ENCODE peak calls at places on chromosomes 16 and 17, in seven cellular contexts. T is colonic mucosa; M is neural progenitor cell; I is fibroblast of the aortic adventitia; K is CD8-positive, alpha-beta T cell; V is body of pancreas; W is lower lobe of right lung. U is an unnamed sample.
A peak's percentile ranks its signal among the peaks of the same experiment; 100 is the strongest.

GRCh38 chr16:56475226-56475625 is 23.9 kb downstream of the OGFOD1 start:
- DNase-seq in W (no peak), K (no peak), T (no peak), M (no peak), I (no peak), V (no peak), U (no peak)

GRCh38 chr16:20849587-20850390 is 43.5 kb downstream of the REXO5 start:
- DNase-seq in K (peak; percentile 69), V (peak; percentile 75), M (peak; percentile 68), T (peak; percentile 82), I (peak; percentile 84), W (peak; percentile 67), U (peak; percentile 75)

GRCh38 chr17:31296156-31296555 is 883 bp downstream of the OMG start:
- DNase-seq in K (no peak), V (no peak), W (no peak), I (no peak), T (no peak), M (no peak), U (no peak)

GRCh38 chr17:19383681-19384470 is 3.1 kb downstream of the MFAP4 start:
- DNase-seq in W (no peak), T (no peak), V (no peak), M (no peak), I (peak; percentile 35), K (no peak), U (no peak)

GRCh38 chr16:89863741-89864391 is 9.5 kb upstream of the TCF25 start:
- DNase-seq in W (peak; percentile 64), M (no peak), T (no peak), V (no peak), I (peak; percentile 48), K (peak; percentile 29), U (no peak)

GRCh38 chr17:59572301-59572924 is 7.0 kb downstream of the DHX40 start:
- DNase-seq in T (no peak), W (no peak), V (no peak), M (no peak), K (no peak), I (peak; percentile 33), U (no peak)

GRCh38 chr17:76125922-76126321 is 15.1 kb downstream of the FOXJ1 start:
- DNase-seq in W (no peak), K (no peak), T (no peak), V (no peak), M (no peak), I (no peak), U (no peak)

GRCh38 chr16:78505544-78506371 is 406.3 kb downstream of the WWOX start:
- DNase-seq in V (peak; percentile 40), T (peak; percentile 61), I (peak; percentile 52), K (no peak), M (no peak), W (peak; percentile 52), U (peak; percentile 44)

GRCh38 chr17:59746849-59747445 is 39.5 kb downstream of the VMP1 start:
- DNase-seq in I (peak; percentile 84), W (no peak), K (no peak), T (no peak), M (peak; percentile 24), V (no peak), U (no peak)

GRCh38 chr17:75639771-75640555 is 6.7 kb downstream of the SMIM5 start:
- DNase-seq in T (peak; percentile 82), V (peak; percentile 39), W (peak; percentile 73), M (no peak), I (no peak), K (no peak), U (peak; percentile 97)

GRCh38 chr17:81165246-81166032 is at the start of gene PVALEF:
- DNase-seq in M (peak; percentile 71), V (peak; percentile 44), I (no peak), W (peak; percentile 44), K (no peak), T (no peak), U (peak; percentile 16)

GRCh38 chr17:15493031-15493750 is 25.8 kb upstream of the CDRT4 start:
- DNase-seq in I (no peak), K (no peak), W (no peak), T (no peak), V (no peak), M (peak; percentile 47), U (no peak)

GRCh38 chr17:15494821-15495220 is 27.4 kb upstream of the CDRT4 start:
- DNase-seq in I (no peak), M (no peak), K (no peak), W (no peak), T (no peak), V (no peak), U (no peak)

GRCh38 chr17:15492186-15492585 is 24.8 kb upstream of the CDRT4 start:
- DNase-seq in I (no peak), T (no peak), K (no peak), W (no peak), V (no peak), M (no peak), U (no peak)

GRCh38 chr17:15488557-15488956 is 21.1 kb upstream of the CDRT4 start:
- DNase-seq in M (no peak), V (no peak), K (no peak), W (no peak), I (no peak), T (no peak), U (no peak)

DNA sequence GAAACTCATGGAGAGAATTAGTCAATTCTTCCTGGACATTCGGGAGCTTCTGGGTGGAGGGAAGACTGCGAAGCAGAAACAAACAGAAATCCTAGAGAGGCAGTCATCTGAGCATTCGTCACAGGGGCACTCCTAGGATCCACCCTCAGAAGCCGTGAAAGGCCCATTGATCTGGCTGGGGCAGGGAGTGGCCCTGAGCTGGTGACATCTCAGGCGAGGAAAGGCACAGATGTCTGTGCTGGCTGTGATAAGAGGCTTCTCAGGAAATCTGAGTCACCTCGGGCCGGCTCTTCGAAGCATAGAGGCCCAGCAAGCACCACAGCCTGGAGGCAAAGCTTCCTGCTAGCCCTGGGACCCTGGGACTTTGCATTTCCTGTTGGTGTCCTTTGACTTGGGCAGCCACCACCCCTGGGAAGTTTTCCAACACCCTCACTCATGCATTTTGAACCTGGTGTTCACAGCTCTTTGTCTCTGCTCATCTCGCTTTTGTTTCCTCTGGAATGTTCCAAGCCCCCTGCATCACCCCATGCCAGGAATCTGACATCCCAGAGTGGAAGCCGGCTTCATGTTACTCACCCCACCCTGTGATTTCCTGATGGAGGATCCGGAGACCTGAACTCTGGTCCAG is 23.3 kb upstream of the CDRT4 start:
- DNase-seq in K (no peak), M (peak; percentile 59), I (peak; percentile 81), W (no peak), T (peak; percentile 73), V (no peak), U (peak; percentile 27)
- H3K4me3 ChIP-seq in K (no peak overlapping the region), M (no peak overlapping the region), I (no peak overlapping the region), W (no peak overlapping the region), T (no peak overlapping the region), V (no peak overlapping the region), U (no peak overlapping the region)

GRCh38 chr16:28188085-28188916 is 23.5 kb downstream of the XPO6 start:
- DNase-seq in K (no peak), W (no peak), T (no peak), I (no peak), M (no peak), V (no peak), U (no peak)

GRCh38 chr16:28189237-28189636 is 22.5 kb downstream of the XPO6 start:
- DNase-seq in K (peak; percentile 43), V (no peak), W (peak; percentile 60), T (peak; percentile 24), M (no peak), I (no peak), U (no peak)

GRCh38 chr16:28186752-28187151 is 25.0 kb downstream of the XPO6 start:
- DNase-seq in K (no peak), W (no peak), T (no peak), M (no peak), I (no peak), V (no peak), U (no peak)

GRCh38 chr16:28184625-28185024 is 27.1 kb downstream of the XPO6 start:
- DNase-seq in K (no peak), V (no peak), T (no peak), I (no peak), W (no peak), M (no peak), U (no peak)

GRCh38 chr16:28187595-28188004 is 24.2 kb downstream of the XPO6 start:
- DNase-seq in K (no peak), I (no peak), T (no peak), W (no peak), M (no peak), V (no peak), U (no peak)
- H3K4me3 ChIP-seq in K (peak overlapping the region; percentile 4), I (no peak overlapping the region), T (no peak overlapping the region), W (no peak overlapping the region), M (no peak overlapping the region), V (no peak overlapping the region), U (no peak overlapping the region)

DNA sequence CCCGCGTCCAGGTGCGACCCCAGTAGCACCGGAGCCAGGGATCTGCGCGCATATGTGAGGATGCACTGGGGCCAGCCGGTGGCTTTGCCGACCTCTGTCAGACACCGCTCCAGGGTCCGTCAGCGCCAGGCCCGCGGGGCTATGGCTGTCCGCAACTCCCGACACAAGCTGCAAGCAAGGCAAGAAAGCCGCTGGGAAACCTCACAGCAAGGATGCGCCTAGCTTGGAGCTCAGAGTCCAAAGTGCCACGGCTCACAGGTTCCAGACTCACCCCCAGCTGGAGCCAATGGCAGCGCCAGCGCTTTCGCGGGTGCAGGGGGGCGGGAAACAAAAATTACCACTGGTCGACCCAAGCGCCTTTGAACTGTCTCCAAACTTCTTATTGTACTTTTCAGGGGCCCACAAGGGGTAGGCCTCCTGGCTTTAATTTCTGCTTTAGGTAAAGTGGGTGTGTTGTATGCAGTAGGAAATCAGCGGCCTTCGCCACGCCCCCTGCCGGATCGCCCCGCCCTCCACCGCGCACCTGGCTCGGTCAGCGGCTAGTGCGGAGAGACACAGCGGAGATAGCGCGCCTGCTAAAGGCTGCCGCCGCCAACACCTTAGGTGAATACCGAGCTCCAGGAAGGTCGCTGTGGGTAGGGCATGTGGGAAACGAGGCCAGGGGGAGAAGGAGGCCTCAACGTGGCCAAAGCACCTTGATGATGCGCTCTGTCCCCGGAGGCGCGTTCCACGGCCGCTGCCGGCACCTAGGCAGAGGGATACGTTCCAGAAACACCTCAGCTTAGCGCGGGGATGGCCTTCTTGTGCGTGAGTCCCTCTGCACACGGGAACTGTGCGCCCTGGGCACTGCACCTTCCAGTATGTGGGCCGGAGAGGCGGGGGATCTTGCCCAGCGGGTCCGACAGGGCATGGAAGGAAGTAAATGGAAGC is 61.1 kb upstream of the RBL2 start:
- DNase-seq in V (peak; percentile 86), M (no peak), W (peak; percentile 84), T (peak; percentile 90), I (no peak), K (peak; percentile 83), U (peak; percentile 52)
- H3K4me3 ChIP-seq in V (peak overlapping the region; percentile 18), M (no peak overlapping the region), W (peak overlapping the region; percentile 52), T (peak overlapping the region; percentile 36), I (peak overlapping the region; percentile 9), K (peak overlapping the region; percentile 84), U (no peak overlapping the region)

DNA sequence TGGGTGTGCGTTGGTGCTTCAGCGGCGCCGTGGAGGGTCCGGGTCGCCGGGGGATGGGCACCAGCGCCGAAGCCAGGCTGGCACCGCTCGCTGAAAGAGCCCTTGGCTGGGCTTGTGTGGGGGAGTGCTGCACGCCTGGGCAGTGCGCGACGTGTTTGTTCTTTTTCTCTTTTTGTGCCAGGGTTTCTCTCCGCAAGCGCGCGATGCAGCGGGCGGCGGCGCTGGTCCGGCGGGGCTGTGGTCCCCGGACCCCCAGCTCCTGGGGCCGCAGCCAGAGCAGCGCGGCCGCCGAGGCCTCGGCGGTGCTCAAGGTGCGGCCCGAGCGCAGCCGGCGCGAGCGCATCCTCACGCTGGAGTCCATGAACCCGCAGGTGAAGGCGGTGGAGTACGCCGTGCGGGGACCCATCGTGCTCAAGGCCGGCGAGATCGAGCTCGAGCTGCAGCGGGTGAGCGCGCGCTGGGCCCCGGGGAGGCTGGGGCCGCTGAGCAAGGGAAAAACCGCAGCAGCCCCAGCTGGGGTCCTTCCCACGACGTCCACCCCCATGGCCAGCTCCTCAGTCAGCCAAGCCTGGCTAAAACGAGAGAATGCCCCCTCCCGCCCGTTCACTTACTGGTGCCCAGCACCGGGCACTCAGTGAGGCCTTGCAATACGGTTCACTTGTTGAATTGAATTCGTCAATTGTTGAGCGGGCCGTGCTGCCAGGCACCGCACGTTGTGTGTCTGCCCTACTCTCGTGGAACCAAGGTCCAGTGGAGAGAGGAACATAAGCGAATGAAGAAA is 541 bp downstream of the GPT2 start:
- DNase-seq in W (no peak), V (peak; percentile 69), T (no peak), K (no peak), I (no peak), M (peak; percentile 59), U (peak; percentile 16)
- H3K4me3 ChIP-seq in W (peak overlapping the region; percentile 93), V (peak overlapping the region; percentile 60), T (peak overlapping the region; percentile 94), K (peak overlapping the region; percentile 70), I (peak overlapping the region; percentile 93), M (peak overlapping the region; percentile 96), U (peak overlapping the region; percentile 58)

U was measured in thyroid gland.